ENCODE peak calls at places on chromosomes 1 and 21, in six cellular contexts. H is WERI-Rb-1, Z is foreskin fibroblast, C is heart right ventricle, N is retinal pigment epithelial cell, U is pancreas. F is an unnamed sample.

GRCh38 chr1:20167126-20167525 is 18.8 kb upstream of the UBXN10 start:
- DNase-seq in H (no peak), Z (no peak), C (no peak), N (no peak), U (no peak), F (no peak)

GRCh38 chr1:114648503-114648902 is 21.3 kb downstream of the DENND2C start:
- DNase-seq in H (no peak), Z (no peak), C (no peak), N (no peak), U (no peak), F (no peak)

GRCh38 chr1:3018051-3018471 is 3.2 kb upstream of the ACTRT2 start:
- DNase-seq in H (no peak), Z (no peak), C (peak), N (no peak), U (no peak), F (no peak)

GRCh38 chr1:204190212-204191211 is 5.8 kb downstream of the KISS1 start:
- DNase-seq in H (no peak), Z (no peak), C (no peak), N (no peak), U (peak), F (no peak)

GRCh38 chr1:152441756-152442155 is 27.7 kb upstream of the CRNN start:
- DNase-seq in H (no peak), Z (no peak), C (no peak), N (no peak), U (no peak), F (no peak)

GRCh38 chr1:159088050-159088449 is 11.5 kb upstream of the AIM2 start:
- DNase-seq in H (no peak), Z (peak), C (no peak), N (peak), U (no peak), F (peak)

GRCh38 chr1:62384276-62385005 is 52.4 kb upstream of the USP1 start:
- DNase-seq in H (peak), Z (peak), C (no peak), N (peak), U (no peak), F (peak)

GRCh38 chr1:218880484-218881060 is 293.1 kb upstream of the LYPLAL1 start:
- DNase-seq in H (no peak), Z (no peak), C (no peak), N (no peak), U (no peak), F (no peak)

DNA sequence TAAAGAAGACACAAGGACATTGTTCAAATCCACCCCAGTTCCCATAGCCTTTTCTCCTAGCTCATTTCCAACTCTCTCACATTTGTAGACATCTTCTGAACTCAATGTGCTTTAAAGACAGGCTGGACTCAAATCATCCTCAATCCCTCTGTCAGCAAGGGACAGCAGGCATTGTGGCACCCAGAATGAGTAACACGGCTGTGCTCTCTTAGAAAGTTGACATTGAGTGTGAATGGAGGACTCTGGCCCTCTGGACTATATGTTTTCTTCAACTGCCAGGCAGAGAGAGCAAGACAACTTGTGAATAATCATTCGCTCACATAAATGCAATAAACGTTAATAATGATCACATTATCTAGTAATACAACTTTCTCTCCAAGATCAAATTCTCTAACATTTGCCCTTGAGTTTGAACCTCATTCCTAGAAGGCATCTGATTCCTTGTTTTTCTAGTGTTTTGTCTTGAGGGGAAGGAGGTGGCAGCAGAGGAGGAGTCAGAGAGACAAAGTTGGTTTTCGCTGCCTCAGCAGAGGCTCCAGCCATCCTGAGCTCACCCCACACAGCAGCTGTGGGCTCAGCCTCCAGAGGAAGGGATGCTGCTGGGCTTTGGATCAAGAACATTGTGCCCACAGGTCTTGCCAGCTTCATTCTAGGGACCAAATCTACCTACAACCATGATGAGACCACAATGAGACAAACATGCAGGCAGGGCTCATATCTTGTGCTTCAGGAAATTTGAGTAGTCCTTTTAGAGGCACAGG is 85.1 kb downstream of the BCAR3 start:
- DNase-seq in H (no peak), Z (no peak), C (no peak), N (no peak), U (no peak), F (no peak)
- TF ChIP-seq CTCF in H (no peak), Z (no peak), C (no peak), N (no peak), U (no peak), F (no peak)

GRCh38 chr1:87598429-87598828 is 269.7 kb downstream of the LMO4 start:
- DNase-seq in H (peak), Z (no peak), C (no peak), N (no peak), U (no peak), F (no peak)

GRCh38 chr1:87600070-87600469 is 271.4 kb downstream of the LMO4 start:
- DNase-seq in H (no peak), Z (no peak), C (no peak), N (no peak), U (no peak), F (no peak)

GRCh38 chr1:87600848-87601247 is 272.2 kb downstream of the LMO4 start:
- DNase-seq in H (no peak), Z (no peak), C (no peak), N (no peak), U (no peak), F (no peak)

GRCh38 chr1:87603636-87604035 is 275.0 kb downstream of the LMO4 start:
- DNase-seq in H (no peak), Z (no peak), C (no peak), N (no peak), U (no peak), F (no peak)
- H3K4me3 ChIP-seq in H (no peak), Z (no peak), C (no peak), N (no peak), U (no peak), F (no peak)

GRCh38 chr21:30468912-30469812 is 11.0 kb downstream of the KRTAP19-1 start:
- DNase-seq in H (no peak), Z (no peak), C (no peak), N (no peak), U (no peak), F (no peak)

GRCh38 chr21:30463713-30464112 is 16.5 kb downstream of the KRTAP19-1 start:
- DNase-seq in H (no peak), Z (no peak), C (no peak), N (no peak), U (no peak), F (no peak)
- TF ChIP-seq CTCF in H (peak), Z (peak), C (no peak), N (peak), U (no peak), F (peak)

GRCh38 chr1:117058810-117059209 is 1.3 kb upstream of the TTF2 start:
- DNase-seq in H (no peak), Z (no peak), C (no peak), N (no peak), U (no peak), F (no peak)
- H3K4me3 ChIP-seq in H (peak), Z (no peak), C (no peak), N (peak), U (peak), F (peak)

GRCh38 chr21:37101384-37101783 is 28.3 kb downstream of the TTC3 start:
- DNase-seq in H (no peak), Z (peak), C (no peak), N (no peak), U (no peak), F (no peak)
- TF ChIP-seq CTCF in H (no peak), Z (no peak), C (no peak), N (no peak), U (no peak), F (no peak)

F was measured in epithelial cell of proximal tubule.